ENCODE peak calls at places on chromosome 3, in ten cellular contexts. Z is neural progenitor cell; Y is heart left ventricle; I is cardiac fibroblast; A is MM.1S; C is brain microvascular endothelial cell; F is cardiac muscle cell; O is effector memory CD4-positive, alpha-beta T cell; H is heart right ventricle; R is Caco-2. E is an unnamed sample.

GRCh38 chr3:113249111-113249510 is 37.8 kb downstream of the BOC start:
- DNase-seq in Z (no peak), Y (no peak), I (peak; percentile 59), A (no peak), C (peak; percentile 79), F (peak; percentile 67), O (no peak), H (no peak), R (no peak), E (no peak)

GRCh38 chr3:45333549-45333948 is 54.8 kb upstream of the LARS2 start:
- DNase-seq in Z (no peak), Y (no peak), I (peak; percentile 14), A (no peak), C (peak; percentile 25), F (peak; percentile 45), O (no peak), H (no peak), R (no peak), E (no peak)

GRCh38 chr3:139716908-139717485 is 39.2 kb upstream of the NMNAT3 start:
- DNase-seq in Z (no peak), Y (no peak), I (no peak), A (no peak), C (no peak), F (no peak), O (no peak), H (no peak), R (no peak), E (no peak)

GRCh38 chr3:39414421-39414907 is 7.9 kb downstream of the RPSA start:
- DNase-seq in Z (no peak), Y (no peak), I (no peak), A (no peak), C (no peak), F (no peak), O (no peak), H (no peak), R (no peak), E (no peak)

GRCh38 chr3:138367326-138367850 is 19.0 kb downstream of the MRAS start:
- DNase-seq in Z (no peak), Y (no peak), I (no peak), A (no peak), C (no peak), F (no peak), O (no peak), H (no peak), R (no peak), E (no peak)

GRCh38 chr3:194496217-194496881 is 9.5 kb upstream of the ATP13A3 start:
- DNase-seq in Z (no peak), Y (no peak), I (no peak), A (no peak), C (no peak), F (no peak), O (no peak), H (no peak), R (no peak), E (no peak)

GRCh38 chr3:160564949-160565441 is 376 bp downstream of the KPNA4 start:
- DNase-seq in Z (peak; percentile 86), Y (peak; percentile 84), I (peak; percentile 72), A (peak; percentile 75), C (peak; percentile 25), F (peak; percentile 68), O (no peak), H (no peak), R (peak; percentile 82), E (no peak)

GRCh38 chr3:160331127-160331937 is 67.7 kb downstream of the IFT80 start:
- DNase-seq in Z (no peak), Y (no peak), I (peak; percentile 86), A (no peak), C (peak; percentile 72), F (peak; percentile 91), O (no peak), H (no peak), R (peak; percentile 23), E (no peak)

GRCh38 chr3:38805765-38806386 is 10.1 kb downstream of the SCN10A start:
- DNase-seq in Z (peak; percentile 95), Y (no peak), I (peak; percentile 80), A (peak; percentile 84), C (peak; percentile 60), F (peak; percentile 84), O (no peak), H (peak; percentile 55), R (peak; percentile 75), E (no peak)

GRCh38 chr3:53846134-53846850 is at the start of the genes CHDH and IL17RB:
- DNase-seq in Z (peak; percentile 84), Y (peak; percentile 78), I (no peak), A (peak; percentile 75), C (no peak), F (no peak), O (no peak), H (peak; percentile 17), R (peak; percentile 92), E (peak; percentile 79)

GRCh38 chr3:101853971-101854370 is 4.7 kb downstream of the NFKBIZ start:
- DNase-seq in Z (no peak), Y (no peak), I (no peak), A (no peak), C (no peak), F (no peak), O (no peak), H (no peak), R (no peak), E (no peak)

GRCh38 chr3:51340989-51341636 is 44.0 kb upstream of the MANF start:
- DNase-seq in Z (peak; percentile 25), Y (no peak), I (peak; percentile 35), A (no peak), C (peak; percentile 33), F (peak; percentile 33), O (no peak), H (peak; percentile 13), R (no peak), E (no peak)

GRCh38 chr3:147049305-147049704 is 357.0 kb downstream of the ZIC4 start:
- DNase-seq in Z (no peak), Y (no peak), I (no peak), A (no peak), C (no peak), F (no peak), O (no peak), H (no peak), R (no peak), E (no peak)
- H3K4me3 ChIP-seq in Z (no peak overlapping the region), Y (no peak overlapping the region), I (no peak overlapping the region), A (no peak overlapping the region), C (no peak overlapping the region), F (no peak overlapping the region), O (no peak overlapping the region), H (no peak overlapping the region), R (no peak overlapping the region), E (no peak overlapping the region)

GRCh38 chr3:163018664-163019063 is 1522.1 kb downstream of the OTOL1 start:
- DNase-seq in Z (no peak), Y (peak; percentile 46), I (no peak), A (no peak), C (no peak), F (no peak), O (no peak), H (no peak), R (no peak), E (no peak)
- H3K4me3 ChIP-seq in Z (no peak overlapping the region), Y (no peak overlapping the region), I (no peak overlapping the region), A (no peak overlapping the region), C (no peak overlapping the region), F (no peak overlapping the region), O (no peak overlapping the region), H (no peak overlapping the region), R (no peak overlapping the region), E (no peak overlapping the region)

GRCh38 chr3:106006001-106006400 is 137.2 kb upstream of the CBLB start:
- DNase-seq in Z (no peak), Y (no peak), I (peak; percentile 87), A (no peak), C (peak; percentile 94), F (peak; percentile 85), O (no peak), H (no peak), R (no peak), E (no peak)

GRCh38 chr3:106004841-106005240 is 136.0 kb upstream of the CBLB start:
- DNase-seq in Z (no peak), Y (no peak), I (peak; percentile 37), A (no peak), C (no peak), F (peak; percentile 41), O (no peak), H (no peak), R (no peak), E (no peak)

GRCh38 chr3:106001923-106002322 is 133.1 kb upstream of the CBLB start:
- DNase-seq in Z (no peak), Y (no peak), I (no peak), A (no peak), C (no peak), F (no peak), O (no peak), H (no peak), R (no peak), E (no peak)

GRCh38 chr3:106006571-106006970 is 137.8 kb upstream of the CBLB start:
- DNase-seq in Z (no peak), Y (no peak), I (no peak), A (no peak), C (no peak), F (no peak), O (no peak), H (no peak), R (no peak), E (no peak)

DNA sequence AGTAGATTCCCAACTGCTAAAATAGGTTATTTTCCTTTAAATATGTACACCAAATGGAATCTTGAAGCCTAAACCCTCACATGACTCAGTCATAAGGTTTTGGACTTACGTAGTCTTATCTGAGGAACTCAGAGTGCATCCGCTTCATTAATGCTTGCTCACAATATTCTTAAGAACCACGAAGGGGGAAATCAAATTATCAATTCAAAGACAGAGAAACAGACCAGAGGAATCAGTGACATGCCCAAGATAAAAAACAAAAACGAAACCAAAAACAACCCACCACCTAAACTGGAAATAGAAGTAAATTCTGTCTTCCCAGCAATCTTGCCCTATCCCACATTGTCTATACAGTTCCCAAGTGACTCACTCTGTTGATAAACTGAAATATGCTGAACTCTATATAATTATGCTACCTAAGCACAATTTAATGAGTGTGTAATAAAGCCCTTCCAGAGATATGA is 135.4 kb upstream of the CBLB start:
- DNase-seq in Z (no peak), Y (no peak), I (peak; percentile 93), A (no peak), C (peak; percentile 84), F (peak; percentile 90), O (no peak), H (no peak), R (no peak), E (no peak)
- H3K4me3 ChIP-seq in Z (no peak overlapping the region), Y (peak overlapping the region; percentile 30), I (peak overlapping the region; percentile 30), A (no peak overlapping the region), C (peak overlapping the region; percentile 30), F (no peak overlapping the region), O (peak overlapping the region; percentile 28), H (peak overlapping the region; percentile 46), R (no peak overlapping the region), E (no peak overlapping the region)

GRCh38 chr3:77577264-77577663 is 537.4 kb downstream of the ROBO2 start:
- DNase-seq in Z (no peak), Y (no peak), I (no peak), A (no peak), C (no peak), F (no peak), O (no peak), H (no peak), R (no peak), E (no peak)
- H3K4me3 ChIP-seq in Z (no peak overlapping the region), Y (no peak overlapping the region), I (no peak overlapping the region), A (no peak overlapping the region), C (no peak overlapping the region), F (no peak overlapping the region), O (no peak overlapping the region), H (no peak overlapping the region), R (no peak overlapping the region), E (no peak overlapping the region)

GRCh38 chr3:25430942-25431570 is 3.0 kb downstream of the RARB start:
- DNase-seq in Z (no peak), Y (no peak), I (no peak), A (no peak), C (no peak), F (peak; percentile 23), O (no peak), H (no peak), R (no peak), E (no peak)
- H3K4me3 ChIP-seq in Z (no peak overlapping the region), Y (peak overlapping the region; percentile 63), I (peak overlapping the region; percentile 71), A (no peak overlapping the region), C (peak overlapping the region; percentile 90), F (peak overlapping the region; percentile 81), O (no peak overlapping the region), H (peak overlapping the region; percentile 75), R (no peak overlapping the region), E (no peak overlapping the region)

E was measured in GM06990.